ENCODE peak calls at places on chromosomes 11 and 22, in seven cellular contexts. D is astrocyte of the cerebellum, W is dorsolateral prefrontal cortex, V is right atrium auricular region, U is upper lobe of right lung, C is heart right ventricle, F is AG04449. J is an unnamed sample.

GRCh38 chr22:38572065-38572464 is 2.1 kb upstream of the DMC1 start:
- DNase-seq in D (peak), W (peak), V (no peak), U (no peak), C (no peak), F (no peak), J (no peak)

GRCh38 chr11:128283445-128283844 is 303.9 kb downstream of the ETS1 start:
- DNase-seq in D (no peak), W (no peak), V (no peak), U (no peak), C (no peak), F (no peak), J (no peak)

GRCh38 chr22:38397189-38398097 is 57.6 kb downstream of the KCNJ4 start:
- DNase-seq in D (no peak), W (no peak), V (no peak), U (peak), C (peak), F (no peak), J (no peak)

GRCh38 chr11:105861225-105861624 is 160.8 kb downstream of the MSANTD4 start:
- DNase-seq in D (no peak), W (no peak), V (no peak), U (no peak), C (no peak), F (no peak), J (no peak)

GRCh38 chr11:122207505-122207904 is 91.5 kb upstream of the BLID start:
- DNase-seq in D (peak), W (no peak), V (no peak), U (no peak), C (no peak), F (no peak), J (no peak)

GRCh38 chr11:128553662-128554392 is 33.5 kb downstream of the ETS1 start:
- DNase-seq in D (no peak), W (no peak), V (no peak), U (no peak), C (no peak), F (no peak), J (no peak)

GRCh38 chr11:95363710-95364109 is 132.7 kb upstream of the SESN3 start:
- DNase-seq in D (no peak), W (no peak), V (no peak), U (no peak), C (no peak), F (no peak), J (no peak)

GRCh38 chr11:128517457-128518230 is 69.7 kb downstream of the ETS1 start:
- DNase-seq in D (peak), W (no peak), V (no peak), U (no peak), C (no peak), F (no peak), J (no peak)

GRCh38 chr11:120123946-120124345 is 14.0 kb downstream of the TRIM29 start:
- DNase-seq in D (no peak), W (no peak), V (no peak), U (no peak), C (no peak), F (no peak), J (no peak)

GRCh38 chr11:73461844-73462435 is 85.7 kb downstream of the RELT start:
- DNase-seq in D (no peak), W (no peak), V (no peak), U (no peak), C (no peak), F (no peak), J (no peak)

GRCh38 chr22:27372969-27373670 is 428.4 kb downstream of the MN1 start:
- DNase-seq in D (no peak), W (no peak), V (no peak), U (peak), C (no peak), F (no peak), J (no peak)

GRCh38 chr11:131889760-131890620 is 519.6 kb downstream of the NTM start:
- DNase-seq in D (no peak), W (no peak), V (no peak), U (no peak), C (no peak), F (no peak), J (no peak)

GRCh38 chr11:76838422-76839068 is 22.2 kb upstream of the ACER3 start:
- DNase-seq in D (no peak), W (no peak), V (no peak), U (no peak), C (peak), F (no peak), J (no peak)

GRCh38 chr11:58509730-58510129 is 1.8 kb upstream of the OR5B21 start:
- DNase-seq in D (no peak), W (no peak), V (no peak), U (no peak), C (no peak), F (no peak), J (no peak)

GRCh38 chr11:14554959-14555358 is 34.8 kb upstream of the PSMA1 start:
- DNase-seq in D (no peak), W (no peak), V (no peak), U (no peak), C (no peak), F (no peak), J (no peak)

GRCh38 chr11:131867457-131868257 is 497.2 kb downstream of the NTM start:
- DNase-seq in D (peak), W (peak), V (peak), U (no peak), C (peak), F (peak), J (no peak)

GRCh38 chr11:130947481-130947880 is 31.2 kb upstream of the SNX19 start:
- DNase-seq in D (no peak), W (no peak), V (no peak), U (no peak), C (no peak), F (no peak), J (no peak)

GRCh38 chr22:49332691-49333090 is 495.0 kb downstream of the BRD1 start:
- DNase-seq in D (no peak), W (no peak), V (no peak), U (peak), C (no peak), F (no peak), J (no peak)

GRCh38 chr11:125451400-125452124 is 44.5 kb downstream of the FEZ1 start:
- DNase-seq in D (no peak), W (peak), V (peak), U (peak), C (peak), F (no peak), J (no peak)

GRCh38 chr22:44968736-44969135 is 41.1 kb downstream of the PHF21B start:
- DNase-seq in D (no peak), W (no peak), V (no peak), U (no peak), C (no peak), F (no peak), J (no peak)

GRCh38 chr11:66841861-66842260 is 1.4 kb upstream of the RCE1 start:
- DNase-seq in D (no peak), W (no peak), V (no peak), U (no peak), C (no peak), F (no peak), J (no peak)

GRCh38 chr11:3159296-3160190 is 5.6 kb downstream of the OSBPL5 start:
- DNase-seq in D (no peak), W (no peak), V (no peak), U (peak), C (peak), F (no peak), J (no peak)

GRCh38 chr11:103266167-103266831 is 157.1 kb downstream of the DYNC2H1 start:
- DNase-seq in D (no peak), W (peak), V (no peak), U (no peak), C (no peak), F (no peak), J (no peak)

GRCh38 chr11:129828301-129828836 is 12.7 kb downstream of the TMEM45B start:
- DNase-seq in D (no peak), W (no peak), V (no peak), U (no peak), C (no peak), F (no peak), J (no peak)

GRCh38 chr11:4658629-4659453 is 15.1 kb downstream of the OR51E1 start:
- DNase-seq in D (no peak), W (no peak), V (no peak), U (no peak), C (no peak), F (no peak), J (no peak)

GRCh38 chr11:66045177-66045639 is 3.8 kb downstream of the GAL3ST3 start:
- DNase-seq in D (peak), W (peak), V (peak), U (peak), C (peak), F (no peak), J (no peak)

GRCh38 chr22:48093981-48094380 is 1331.5 kb downstream of the TBC1D22A start:
- DNase-seq in D (no peak), W (no peak), V (no peak), U (no peak), C (no peak), F (no peak), J (no peak)

GRCh38 chr11:16280256-16280682 is 76.1 kb downstream of the SOX6 start:
- DNase-seq in D (no peak), W (no peak), V (no peak), U (no peak), C (peak), F (no peak), J (no peak)

GRCh38 chr11:121700968-121701367 is 248.2 kb upstream of the SORL1-AS1 start:
- DNase-seq in D (no peak), W (no peak), V (no peak), U (no peak), C (no peak), F (no peak), J (no peak)

GRCh38 chr11:33633251-33634003 is 67.2 kb downstream of the C11orf91 start:
- DNase-seq in D (peak), W (no peak), V (no peak), U (no peak), C (no peak), F (no peak), J (no peak)

GRCh38 chr11:10021563-10021962 is 272.5 kb downstream of the SBF2 start:
- DNase-seq in D (no peak), W (no peak), V (no peak), U (no peak), C (no peak), F (no peak), J (no peak)

DNA sequence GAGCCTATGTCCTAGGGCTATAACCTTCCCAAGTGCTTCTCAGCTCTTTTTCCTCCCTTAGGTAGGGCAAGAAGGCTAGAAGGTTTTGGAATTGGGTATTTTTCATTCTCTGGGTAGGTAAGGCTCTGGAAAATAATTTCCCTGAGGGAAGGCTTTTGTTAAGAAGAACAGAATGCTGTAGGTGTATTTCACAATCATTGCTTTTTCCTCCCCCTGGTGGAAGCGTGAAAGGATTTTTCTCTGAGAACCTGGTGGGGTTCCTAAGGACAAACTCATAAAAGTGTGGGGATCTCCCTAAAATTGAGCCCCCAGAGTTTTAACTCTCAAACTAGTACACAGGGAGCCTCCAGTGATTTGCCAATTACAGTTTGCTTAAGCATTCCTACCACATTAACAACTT is 41.1 kb upstream of the NARS2 start:
- DNase-seq in D (no peak), W (no peak), V (no peak), U (no peak), C (no peak), F (no peak), J (no peak)
- TF ChIP-seq CTCF in D (no peak), W (no peak), V (no peak), U (no peak), C (no peak), F (no peak), J (no peak)

GRCh38 chr22:32823024-32823730 is 21.7 kb downstream of the TIMP3 start:
- DNase-seq in D (peak), W (no peak), V (no peak), U (no peak), C (no peak), F (no peak), J (no peak)
- TF ChIP-seq CTCF in D (peak), W (no peak), V (no peak), U (peak), C (no peak), F (peak), J (peak)

GRCh38 chr22:46110215-46110614 is 40.1 kb upstream of the PPARA start:
- DNase-seq in D (no peak), W (no peak), V (no peak), U (no peak), C (no peak), F (no peak), J (no peak)

GRCh38 chr22:46107089-46107664 is 43.1 kb upstream of the PPARA start:
- DNase-seq in D (no peak), W (peak), V (no peak), U (peak), C (peak), F (no peak), J (no peak)

GRCh38 chr22:46109474-46110003 is 40.8 kb upstream of the PPARA start:
- DNase-seq in D (no peak), W (no peak), V (no peak), U (no peak), C (no peak), F (no peak), J (no peak)

GRCh38 chr22:46107753-46108563 is 42.4 kb upstream of the PPARA start:
- DNase-seq in D (no peak), W (no peak), V (no peak), U (no peak), C (no peak), F (no peak), J (no peak)

GRCh38 chr22:46108564-46109473 is 41.5 kb upstream of the PPARA start:
- DNase-seq in D (no peak), W (no peak), V (no peak), U (no peak), C (peak), F (no peak), J (no peak)
- TF ChIP-seq CTCF in D (no peak), W (no peak), V (no peak), U (no peak), C (no peak), F (no peak), J (peak)

GRCh38 chr11:61763930-61764605 is 11.6 kb downstream of the MYRF start:
- DNase-seq in D (no peak), W (no peak), V (no peak), U (no peak), C (no peak), F (no peak), J (no peak)

GRCh38 chr11:61762798-61763197 is 10.4 kb downstream of the MYRF start:
- DNase-seq in D (no peak), W (no peak), V (no peak), U (no peak), C (no peak), F (no peak), J (no peak)

GRCh38 chr11:61766353-61766841 is 14.0 kb downstream of the MYRF start:
- DNase-seq in D (no peak), W (no peak), V (no peak), U (no peak), C (no peak), F (no peak), J (no peak)

GRCh38 chr11:61765550-61766253 is 13.3 kb downstream of the MYRF start:
- DNase-seq in D (no peak), W (no peak), V (no peak), U (no peak), C (no peak), F (no peak), J (no peak)

GRCh38 chr11:61764606-61765260 is 12.3 kb downstream of the MYRF start:
- DNase-seq in D (no peak), W (no peak), V (no peak), U (no peak), C (no peak), F (no peak), J (no peak)
- TF ChIP-seq CTCF in D (peak), W (no peak), V (no peak), U (no peak), C (no peak), F (no peak), J (peak)

J was measured in epithelial cell of proximal tubule.